ENCODE peak calls at places on chromosomes 6 and 20, in seven cellular contexts. M, P, Y, N, L, B and O are unnamed samples.

GRCh38 chr6:117919775-117920492 is 12.9 kb downstream of the SLC35F1 start:
- DNase-seq in M (peak), P (no peak), Y (no peak), N (no peak), L (no peak), B (peak), O (no peak)

GRCh38 chr6:53543341-53544010 is 1.4 kb downstream of the GCLC start:
- DNase-seq in M (no peak), P (peak), Y (no peak), N (no peak), L (no peak), B (no peak), O (no peak)

GRCh38 chr6:163892814-163893561 is 478.5 kb downstream of the QKI start:
- DNase-seq in M (no peak), P (no peak), Y (no peak), N (no peak), L (no peak), B (no peak), O (no peak)

GRCh38 chr20:62734881-62735280 is 26.2 kb downstream of the NTSR1 start:
- DNase-seq in M (peak), P (no peak), Y (peak), N (no peak), L (no peak), B (peak), O (no peak)

GRCh38 chr6:29955783-29956182 is 13.5 kb downstream of the HLA-A start:
- DNase-seq in M (no peak), P (no peak), Y (no peak), N (no peak), L (no peak), B (no peak), O (no peak)

GRCh38 chr20:50575869-50576720 is 65.9 kb downstream of the PTPN1 start:
- DNase-seq in M (no peak), P (peak), Y (peak), N (peak), L (peak), B (peak), O (peak)

GRCh38 chr6:37763413-37763812 is 56.1 kb upstream of the ZFAND3 start:
- DNase-seq in M (no peak), P (no peak), Y (no peak), N (no peak), L (no peak), B (no peak), O (no peak)

GRCh38 chr20:62776692-62777527 is 19.4 kb upstream of the MRGBP start:
- DNase-seq in M (no peak), P (no peak), Y (no peak), N (peak), L (no peak), B (peak), O (peak)

GRCh38 chr6:13384966-13385365 is 56.6 kb upstream of the TBC1D7 start:
- DNase-seq in M (no peak), P (no peak), Y (no peak), N (no peak), L (no peak), B (no peak), O (no peak)

GRCh38 chr6:139764498-139764986 is 390.1 kb upstream of the CITED2 start:
- DNase-seq in M (no peak), P (peak), Y (peak), N (peak), L (peak), B (no peak), O (peak)

GRCh38 chr6:129280719-129281118 is 397.8 kb downstream of the LAMA2 start:
- DNase-seq in M (no peak), P (no peak), Y (no peak), N (no peak), L (no peak), B (no peak), O (no peak)

GRCh38 chr6:26349964-26350857 is 14.8 kb upstream of the BTN3A2 start:
- DNase-seq in M (no peak), P (peak), Y (no peak), N (no peak), L (peak), B (no peak), O (no peak)

GRCh38 chr6:26350858-26351543 is 14.0 kb upstream of the BTN3A2 start:
- DNase-seq in M (no peak), P (no peak), Y (no peak), N (no peak), L (no peak), B (no peak), O (no peak)

GRCh38 chr6:26344658-26345057 is 20.3 kb upstream of the BTN3A2 start:
- DNase-seq in M (no peak), P (no peak), Y (no peak), N (no peak), L (no peak), B (no peak), O (no peak)

GRCh38 chr6:26345832-26346231 is 19.2 kb upstream of the BTN3A2 start:
- DNase-seq in M (no peak), P (no peak), Y (no peak), N (no peak), L (no peak), B (no peak), O (no peak)

GRCh38 chr6:26347699-26348098 is 17.3 kb upstream of the BTN3A2 start:
- DNase-seq in M (no peak), P (no peak), Y (no peak), N (no peak), L (no peak), B (no peak), O (no peak)
- TF ChIP-seq CTCF in M (no peak), P (no peak), Y (no peak), N (no peak), L (no peak), B (no peak), O (no peak)

GRCh38 chr20:32207626-32208498 is at the start of the genes PLAGL2 and POFUT1:
- DNase-seq in M (peak), P (peak), Y (peak), N (peak), L (peak), B (peak), O (peak)
- TF ChIP-seq CTCF in M (peak), P (peak), Y (no peak), N (no peak), L (peak), B (no peak), O (peak)

DNA sequence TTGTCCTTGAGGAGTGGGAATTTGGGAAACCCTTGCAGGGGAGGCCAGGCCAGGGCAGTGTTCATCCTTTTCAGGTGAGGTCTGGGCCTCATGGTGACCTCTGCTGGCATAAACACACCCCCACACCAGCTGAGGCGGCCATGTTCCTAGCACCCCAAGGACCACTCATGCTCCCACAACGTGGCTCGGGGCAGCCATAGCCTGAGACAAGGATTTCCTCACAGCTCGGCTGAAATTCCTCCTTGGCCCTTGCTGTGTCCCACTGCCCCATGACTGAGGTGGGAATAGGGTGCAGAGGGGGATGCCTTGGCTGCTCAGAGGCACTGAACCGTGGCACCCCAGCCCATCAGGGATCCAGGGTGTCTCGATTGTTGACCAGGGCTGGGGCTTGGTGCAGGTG is 27.3 kb upstream of the SPDEF start:
- DNase-seq in M (no peak), P (no peak), Y (no peak), N (peak), L (no peak), B (peak), O (no peak)
- TF ChIP-seq CTCF in M (no peak), P (peak), Y (no peak), N (peak), L (peak), B (no peak), O (peak)

GRCh38 chr6:98539669-98540207 is 294.6 kb upstream of the POU3F2 start:
- DNase-seq in M (no peak), P (no peak), Y (no peak), N (no peak), L (no peak), B (no peak), O (no peak)
- TF ChIP-seq CTCF in M (no peak), P (no peak), Y (no peak), N (no peak), L (no peak), B (no peak), O (no peak)